ENCODE peak calls at places on chromosomes 1 and 21, in four cellular contexts. H is H1, G is GM12878, D is K562. P is an unnamed sample.

GRCh38 chr1:17347769-17348592 is 24.0 kb upstream of the PADI6 start:
- DNase-seq in D (peak), G (no peak), H (no peak), P (no peak)

GRCh38 chr1:87833158-87833557 is 504.5 kb downstream of the LMO4 start:
- DNase-seq in G (no peak), H (no peak), D (no peak), P (no peak)

GRCh38 chr1:202367200-202367742 is 18.8 kb downstream of the PPP1R12B start:
- DNase-seq in G (no peak), H (no peak), D (no peak), P (peak)

GRCh38 chr1:3653286-3653618 is 936 bp downstream of the TP73 start:
- DNase-seq in D (peak), G (no peak), H (no peak), P (no peak)

GRCh38 chr1:222250376-222250775 is 297.5 kb downstream of the HHIPL2 start:
- DNase-seq in D (no peak), H (no peak), G (no peak), P (no peak)

GRCh38 chr1:228494970-228495853 is 8.0 kb downstream of the RNF187 start:
- DNase-seq in G (no peak), D (no peak), H (no peak), P (no peak)

GRCh38 chr1:222306011-222306410 is 241.9 kb downstream of the HHIPL2 start:
- DNase-seq in D (no peak), H (no peak), G (no peak), P (no peak)

GRCh38 chr1:87117761-87118160 is 203.3 kb downstream of the HS2ST1 start:
- DNase-seq in H (no peak), D (no peak), G (no peak), P (no peak)

GRCh38 chr1:29687601-29688244 is 451.4 kb downstream of the PTPRU start:
- DNase-seq in H (no peak), G (no peak), D (no peak), P (peak)

GRCh38 chr21:44817506-44817880 is 369 bp downstream of the SUMO3 start:
- DNase-seq in H (peak), D (peak), G (no peak), P (peak)
- H2AFZ ChIP-seq in H (no peak), D (no peak), G (no peak), P (peak)

GRCh38 chr1:156615946-156616345 is 3.3 kb upstream of the HAPLN2 start:
- DNase-seq in G (no peak), D (no peak), H (no peak), P (no peak)
- H3K4me2 ChIP-seq in G (no peak), D (peak), H (no peak), P (peak)

GRCh38 chr1:26081267-26082019 is 14.0 kb upstream of the TRIM63 start:
- DNase-seq in G (no peak), D (peak), H (no peak), P (no peak)
- TF ChIP-seq NRF1 in G (no peak), D (no peak), H (no peak), P (no peak)

GRCh38 chr1:33070628-33071027 is 10.3 kb upstream of the AZIN2 start:
- DNase-seq in D (no peak), G (no peak), H (no peak), P (no peak)
- H2AFZ ChIP-seq in D (no peak), G (no peak), H (no peak), P (no peak)

DNA sequence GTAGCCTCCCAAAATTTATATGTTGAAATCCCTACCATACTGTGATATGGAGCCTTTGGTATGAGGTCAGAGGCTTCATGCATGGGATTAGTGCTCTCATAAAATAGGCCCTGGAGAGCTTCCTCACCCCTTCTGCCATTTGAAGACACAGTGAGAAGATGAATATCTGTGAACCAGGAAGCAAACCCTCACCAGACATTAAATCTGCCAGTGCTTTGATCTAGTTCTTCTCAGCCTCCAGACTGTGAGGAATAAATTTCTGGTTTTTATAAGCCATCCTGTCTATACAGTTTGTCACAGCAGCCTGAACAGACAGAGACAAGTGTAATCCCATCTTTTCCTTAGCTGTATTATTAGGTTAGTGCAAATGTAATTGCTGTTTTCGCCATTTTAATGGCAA is 88.4 kb downstream of the OLFML2B start:
- DNase-seq in D (no peak), G (no peak), H (no peak), P (no peak)
- H3K4me2 ChIP-seq in D (no peak), G (no peak), H (no peak), P (no peak)

DNA sequence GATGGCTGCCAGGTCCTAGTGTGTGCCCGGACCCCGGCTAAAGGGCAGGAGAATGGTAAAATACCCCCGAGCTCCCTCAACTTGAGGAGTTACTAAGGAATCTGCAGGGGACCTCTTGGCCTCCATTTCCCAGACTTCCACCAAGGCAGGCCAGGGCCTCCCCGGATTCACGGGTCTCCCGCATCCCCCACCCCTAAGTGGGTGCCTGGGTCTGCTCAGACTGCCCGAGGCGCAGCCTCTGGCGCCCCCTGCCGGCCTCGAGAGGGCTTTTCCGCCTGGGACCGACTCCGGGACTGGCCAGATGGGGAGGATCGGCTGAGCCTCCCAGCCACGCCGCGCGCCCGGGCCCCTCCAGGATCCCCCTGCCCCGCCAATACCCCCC is 1.7 kb downstream of the PLEKHG5 start:
- DNase-seq in H (no peak), G (peak), D (peak), P (peak)
- TF ChIP-seq NRF1 in H (no peak), G (no peak), D (no peak), P (no peak)

DNA sequence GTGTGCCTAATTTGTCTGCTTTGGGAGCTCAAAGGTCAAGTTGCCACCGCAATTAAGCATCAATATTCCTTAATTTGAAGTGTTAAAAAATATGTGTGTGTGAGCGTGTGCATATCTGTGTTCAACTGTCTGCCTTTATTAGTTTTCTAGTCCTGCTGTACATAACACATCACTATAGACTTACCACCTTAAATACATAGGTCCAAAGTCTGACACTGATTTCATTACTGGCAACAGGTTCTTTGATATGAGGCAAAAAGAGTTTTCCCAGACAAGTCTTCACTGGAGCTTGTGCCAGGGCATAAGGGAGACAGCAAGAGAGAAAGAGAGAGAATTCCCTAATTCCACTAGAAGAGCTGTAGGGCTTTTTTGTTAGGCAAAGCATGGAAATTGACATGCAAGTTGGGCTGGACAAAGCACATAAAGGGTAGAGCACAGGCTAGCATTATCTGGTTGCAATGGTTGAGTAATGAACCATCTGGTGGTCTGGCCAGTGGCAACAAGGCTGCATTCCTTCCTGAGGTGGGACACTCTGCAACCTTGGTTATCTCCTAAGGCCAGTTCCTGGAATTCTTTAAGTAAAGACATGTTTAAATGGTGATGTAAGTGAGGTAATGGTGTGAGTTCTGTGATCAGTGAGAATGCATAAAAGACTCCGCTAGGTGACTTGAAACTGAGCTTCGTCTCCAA is 457.2 kb upstream of the ADAMTS5 start:
- DNase-seq in G (no peak), D (no peak), H (peak), P (no peak)
- H2AFZ ChIP-seq in G (no peak), D (no peak), H (peak), P (no peak)

GRCh38 chr1:47189844-47190562 is at the start of gene PDZK1IP1:
- DNase-seq in G (no peak), D (peak), H (no peak), P (no peak)

GRCh38 chr1:47192458-47193384 is 2.9 kb upstream of the PDZK1IP1 start:
- DNase-seq in H (peak), D (peak), G (no peak), P (peak)

GRCh38 chr1:47194314-47194713 is 4.5 kb upstream of the PDZK1IP1 start:
- DNase-seq in G (no peak), D (no peak), H (no peak), P (no peak)

GRCh38 chr1:47190807-47191206 is 971 bp upstream of the PDZK1IP1 start:
- DNase-seq in G (no peak), H (no peak), D (no peak), P (no peak)

GRCh38 chr1:47191940-47192457 is 2.2 kb upstream of the PDZK1IP1 start:
- DNase-seq in D (no peak), H (no peak), G (no peak), P (no peak)
- H3K4me2 ChIP-seq in D (no peak), H (no peak), G (no peak), P (no peak)

GRCh38 chr1:98323906-98324358 is 337.6 kb upstream of the SNX7 start:
- DNase-seq in D (no peak), G (no peak), H (peak), P (no peak)
- TF ChIP-seq NRF1 in D (no peak), G (no peak), H (no peak), P (no peak)

P was measured in SK-N-SH.